ENCODE peak calls at places on chromosomes 3 and 15, in eight cellular contexts. D is mesendoderm, G is OCI-LY7, C is lower lobe of right lung, L is neural progenitor cell, W is choroid plexus epithelial cell, X is astrocyte of the spinal cord, P is tibial artery. A is an unnamed sample.

GRCh38 chr3:177441813-177442646 is 244.7 kb upstream of the TBL1XR1 start:
- DNase-seq in D (peak), G (peak), C (no peak), L (no peak), W (no peak), X (no peak), P (no peak), A (no peak)

GRCh38 chr15:73806698-73807483 is 53.7 kb upstream of the INSYN1 start:
- DNase-seq in D (no peak), G (no peak), C (no peak), L (peak), W (no peak), X (no peak), P (no peak), A (no peak)

GRCh38 chr15:25776071-25776740 is 86.9 kb downstream of the ATP10A start:
- DNase-seq in D (no peak), G (no peak), C (no peak), L (no peak), W (no peak), X (no peak), P (no peak), A (no peak)

GRCh38 chr3:176848431-176849214 is 348.7 kb downstream of the TBL1XR1 start:
- DNase-seq in D (no peak), G (no peak), C (no peak), L (no peak), W (peak), X (no peak), P (no peak), A (no peak)

GRCh38 chr15:78212546-78213424 is 21.6 kb downstream of the ACSBG1 start:
- DNase-seq in D (peak), G (no peak), C (no peak), L (no peak), W (peak), X (peak), P (peak), A (peak)

GRCh38 chr3:156161172-156161571 is 40.8 kb downstream of the KCNAB1 start:
- DNase-seq in D (no peak), G (no peak), C (no peak), L (peak), W (peak), X (peak), P (no peak), A (no peak)

GRCh38 chr3:81985996-81986723 is 224.7 kb upstream of the GBE1 start:
- DNase-seq in D (peak), G (no peak), C (no peak), L (no peak), W (no peak), X (no peak), P (no peak), A (no peak)

GRCh38 chr15:28181386-28181785 is 82.3 kb upstream of the OCA2 start:
- DNase-seq in D (no peak), G (no peak), C (no peak), L (no peak), W (no peak), X (no peak), P (no peak), A (no peak)

GRCh38 chr15:71648095-71648494 is 162.3 kb upstream of the NR2E3 start:
- DNase-seq in D (no peak), G (no peak), C (no peak), L (no peak), W (no peak), X (no peak), P (no peak), A (no peak)

GRCh38 chr3:143831208-143831607 is 17.1 kb downstream of the SLC9A9 start:
- DNase-seq in D (no peak), G (no peak), C (no peak), L (no peak), W (peak), X (peak), P (no peak), A (no peak)

GRCh38 chr3:126927405-126927750 is 55.5 kb upstream of the PLXNA1 start:
- DNase-seq in D (no peak), G (no peak), C (no peak), L (no peak), W (no peak), X (peak), P (peak), A (no peak)

GRCh38 chr3:131694351-131694750 is 191.6 kb upstream of the MRPL3 start:
- DNase-seq in D (no peak), G (no peak), C (no peak), L (no peak), W (no peak), X (no peak), P (no peak), A (no peak)

GRCh38 chr3:129560269-129560787 is 17.4 kb downstream of the H1-8 start:
- DNase-seq in D (no peak), G (no peak), C (no peak), L (no peak), W (peak), X (peak), P (peak), A (no peak)

GRCh38 chr3:67288707-67289106 is 290.6 kb downstream of the KBTBD8 start:
- DNase-seq in D (no peak), G (no peak), C (no peak), L (no peak), W (no peak), X (no peak), P (no peak), A (no peak)

GRCh38 chr3:83928391-83928790 is 1030.4 kb upstream of the CADM2 start:
- DNase-seq in D (peak), G (peak), C (no peak), L (peak), W (peak), X (no peak), P (no peak), A (no peak)

GRCh38 chr3:100776736-100777135 is 67.4 kb downstream of the TFG start:
- DNase-seq in D (peak), G (no peak), C (no peak), L (peak), W (no peak), X (no peak), P (no peak), A (no peak)

GRCh38 chr3:45852828-45853227 is 10.9 kb upstream of the LZTFL1 start:
- DNase-seq in D (no peak), G (no peak), C (no peak), L (no peak), W (no peak), X (no peak), P (no peak), A (no peak)

GRCh38 chr15:61046291-61046690 is 182.8 kb downstream of the RORA start:
- DNase-seq in D (no peak), G (no peak), C (no peak), L (no peak), W (no peak), X (no peak), P (no peak), A (no peak)

GRCh38 chr3:108973019-108973418 is 19.3 kb upstream of the GUCA1C start:
- DNase-seq in D (no peak), G (no peak), C (no peak), L (no peak), W (no peak), X (no peak), P (no peak), A (no peak)

GRCh38 chr3:46453526-46454208 is 11.0 kb downstream of the LTF start:
- DNase-seq in D (no peak), G (no peak), C (no peak), L (no peak), W (no peak), X (no peak), P (no peak), A (no peak)

GRCh38 chr3:45223889-45224730 is 2.0 kb downstream of the TMEM158 start:
- DNase-seq in D (no peak), G (no peak), C (no peak), L (no peak), W (peak), X (peak), P (no peak), A (peak)

GRCh38 chr3:37982351-37982750 is 8.2 kb upstream of the VILL start:
- DNase-seq in D (no peak), G (no peak), C (no peak), L (no peak), W (no peak), X (no peak), P (no peak), A (no peak)

GRCh38 chr3:45426161-45426560 is 37.8 kb downstream of the LARS2 start:
- DNase-seq in D (peak), G (no peak), C (peak), L (peak), W (no peak), X (no peak), P (no peak), A (no peak)

GRCh38 chr15:67085818-67086649 is 20.6 kb downstream of the SMAD3 start:
- DNase-seq in D (peak), G (peak), C (no peak), L (no peak), W (peak), X (peak), P (no peak), A (no peak)

GRCh38 chr15:91865903-91866302 is 12.4 kb downstream of the SLCO3A1 start:
- DNase-seq in D (no peak), G (no peak), C (no peak), L (no peak), W (no peak), X (no peak), P (no peak), A (no peak)

GRCh38 chr3:48086736-48087470 is 70.7 kb upstream of the MAP4 start:
- DNase-seq in D (no peak), G (no peak), C (no peak), L (no peak), W (peak), X (peak), P (no peak), A (peak)

GRCh38 chr3:77420316-77420715 is 380.4 kb downstream of the ROBO2 start:
- DNase-seq in D (no peak), G (no peak), C (no peak), L (no peak), W (no peak), X (no peak), P (no peak), A (no peak)

GRCh38 chr15:77493324-77493907 is 72.7 kb downstream of the HMG20A start:
- DNase-seq in D (no peak), G (peak), C (no peak), L (no peak), W (peak), X (peak), P (no peak), A (peak)

GRCh38 chr15:67543348-67543718 is 830 bp downstream of the MAP2K5 start:
- DNase-seq in D (no peak), G (no peak), C (no peak), L (peak), W (peak), X (no peak), P (no peak), A (no peak)

GRCh38 chr15:35705885-35706590 is 160.1 kb upstream of the DPH6 start:
- DNase-seq in D (peak), G (no peak), C (no peak), L (no peak), W (peak), X (no peak), P (no peak), A (peak)

GRCh38 chr15:95105229-95105628 is 873.9 kb downstream of the MCTP2 start:
- DNase-seq in D (peak), G (no peak), C (no peak), L (no peak), W (peak), X (peak), P (no peak), A (peak)

GRCh38 chr3:62525276-62525675 is 151.9 kb upstream of the FEZF2 start:
- DNase-seq in D (no peak), G (no peak), C (no peak), L (no peak), W (no peak), X (peak), P (no peak), A (no peak)

GRCh38 chr3:161854232-161854771 is 357.7 kb downstream of the OTOL1 start:
- DNase-seq in D (peak), G (peak), C (no peak), L (peak), W (peak), X (peak), P (no peak), A (peak)

GRCh38 chr3:110680365-110680909 is 391.2 kb upstream of the NECTIN3 start:
- DNase-seq in D (no peak), G (no peak), C (no peak), L (no peak), W (no peak), X (no peak), P (no peak), A (no peak)

GRCh38 chr3:180420804-180421203 is 181.2 kb upstream of the TTC14 start:
- DNase-seq in D (no peak), G (no peak), C (no peak), L (no peak), W (peak), X (peak), P (no peak), A (no peak)

GRCh38 chr15:32135326-32135725 is 105.0 kb downstream of the CHRNA7 start:
- DNase-seq in D (no peak), G (no peak), C (no peak), L (no peak), W (no peak), X (no peak), P (no peak), A (no peak)
- H3K4me3 ChIP-seq in D (no peak), G (no peak), C (no peak), L (no peak), W (no peak), X (no peak), P (no peak), A (no peak)

DNA sequence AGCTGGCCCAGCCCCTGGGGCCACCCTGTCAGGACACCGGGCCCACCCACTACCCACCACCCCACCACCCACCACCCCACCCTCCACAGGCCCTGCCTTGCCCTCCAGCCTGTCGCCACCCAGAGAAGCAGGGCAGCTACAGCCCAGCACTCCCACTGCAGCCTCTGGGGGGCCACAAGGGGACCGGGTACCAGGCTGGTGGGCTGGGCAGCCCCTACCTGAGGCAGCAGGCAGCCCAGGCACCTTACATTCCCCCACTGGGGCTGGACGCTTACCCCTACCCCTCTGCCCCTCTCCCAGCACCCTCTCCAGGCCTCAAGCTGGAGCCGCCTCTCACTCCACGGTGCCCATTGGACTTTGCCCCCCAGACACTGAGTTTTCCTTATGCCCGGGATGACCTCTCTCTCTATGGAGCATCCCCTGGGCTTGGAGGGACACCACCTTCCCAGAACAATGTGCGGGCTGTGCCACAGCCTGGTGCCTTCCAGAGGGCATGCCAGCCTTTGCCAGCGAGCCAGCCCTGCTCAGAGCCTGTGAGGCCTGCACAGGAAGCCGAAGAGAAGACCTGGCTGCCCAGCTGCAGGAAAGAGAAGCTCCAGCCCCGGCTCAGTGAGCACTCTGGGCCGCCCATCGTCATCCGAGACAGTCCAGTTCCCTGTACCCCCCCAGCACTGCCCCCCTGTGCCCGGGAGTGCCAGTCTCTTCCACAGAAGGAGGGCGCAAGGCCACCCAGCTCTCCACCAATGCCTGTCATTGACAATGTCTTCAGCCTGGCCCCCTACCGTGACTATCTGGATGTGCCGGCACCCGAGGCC is 5.3 kb downstream of the C15orf39 start:
- DNase-seq in D (no peak), G (no peak), C (no peak), L (no peak), W (no peak), X (no peak), P (no peak), A (no peak)
- H3K4me3 ChIP-seq in D (no peak), G (no peak), C (no peak), L (no peak), W (no peak), X (no peak), P (no peak), A (no peak)

DNA sequence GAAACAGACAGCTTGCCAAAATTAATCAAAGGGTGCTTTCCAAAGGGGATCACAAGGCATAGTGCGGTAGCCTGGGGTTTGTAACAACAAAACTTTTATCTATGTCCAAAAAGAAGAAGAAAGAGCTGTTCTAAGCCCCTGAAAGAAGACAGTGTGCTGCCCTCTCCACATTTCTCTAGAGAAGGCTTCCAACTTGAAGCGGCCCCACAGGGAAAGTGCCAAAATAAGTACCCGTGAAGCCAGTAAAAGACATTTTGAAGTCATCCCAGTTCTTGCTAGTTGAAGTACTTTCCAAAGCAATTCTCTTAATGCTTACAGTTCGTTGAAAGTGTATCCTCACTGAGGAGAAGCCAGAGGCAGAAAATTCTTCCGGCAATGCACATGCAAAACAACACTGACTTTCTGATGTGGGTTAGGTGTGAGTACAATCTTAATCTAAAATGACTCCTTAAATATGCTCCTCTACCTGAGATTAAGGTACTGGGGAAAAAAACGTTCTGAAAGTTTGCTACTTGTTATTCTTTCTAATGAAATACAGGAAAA is 21.3 kb downstream of the GPR15 start:
- DNase-seq in D (no peak), G (no peak), C (no peak), L (no peak), W (no peak), X (no peak), P (no peak), A (no peak)
- H3K4me3 ChIP-seq in D (no peak), G (no peak), C (no peak), L (no peak), W (no peak), X (no peak), P (no peak), A (no peak)

DNA sequence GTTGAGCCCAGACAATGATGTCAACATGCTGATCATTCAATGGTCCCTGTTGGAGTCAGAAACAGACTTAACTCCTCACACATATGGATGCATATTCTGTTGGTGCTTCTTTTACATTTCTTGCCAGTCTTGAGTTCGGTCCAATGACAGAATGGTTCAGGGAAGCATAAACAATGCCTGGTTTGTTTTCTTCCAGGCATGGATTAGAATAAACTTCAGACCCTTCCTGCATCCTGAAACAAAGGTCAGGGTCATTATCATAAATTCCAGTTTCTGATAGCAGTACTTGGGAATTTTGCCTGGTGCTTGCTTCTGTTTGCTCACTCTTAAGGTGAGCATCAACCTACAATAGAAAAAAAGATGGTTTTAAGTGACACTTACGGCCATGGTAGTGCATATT is 33.2 kb downstream of the BTLA start:
- DNase-seq in D (peak), G (no peak), C (no peak), L (no peak), W (no peak), X (no peak), P (no peak), A (no peak)
- H3K4me3 ChIP-seq in D (no peak), G (no peak), C (no peak), L (no peak), W (no peak), X (no peak), P (no peak), A (no peak)

DNA sequence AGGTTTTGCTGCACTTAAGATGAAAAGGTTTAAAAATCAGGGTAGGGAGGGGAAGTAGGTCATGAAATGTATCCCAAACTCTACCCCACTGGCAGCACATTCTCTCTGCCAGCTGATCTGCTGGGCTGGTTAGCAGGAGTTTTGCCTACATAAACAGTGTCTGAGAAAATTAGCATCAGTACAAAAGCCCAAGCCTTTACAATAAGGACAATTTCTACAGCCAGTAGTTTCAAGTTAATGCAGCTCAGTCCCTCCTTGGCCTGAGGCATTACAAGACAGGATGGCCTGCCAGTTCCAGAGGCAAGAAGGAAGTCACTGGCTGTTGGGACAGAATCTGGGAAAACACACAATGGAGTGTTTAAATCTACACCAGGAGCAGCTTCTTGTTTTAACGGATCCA is 32.8 kb downstream of the NCEH1 start:
- DNase-seq in D (peak), G (no peak), C (no peak), L (no peak), W (no peak), X (peak), P (no peak), A (no peak)
- H3K4me3 ChIP-seq in D (no peak), G (no peak), C (no peak), L (no peak), W (no peak), X (no peak), P (no peak), A (no peak)

DNA sequence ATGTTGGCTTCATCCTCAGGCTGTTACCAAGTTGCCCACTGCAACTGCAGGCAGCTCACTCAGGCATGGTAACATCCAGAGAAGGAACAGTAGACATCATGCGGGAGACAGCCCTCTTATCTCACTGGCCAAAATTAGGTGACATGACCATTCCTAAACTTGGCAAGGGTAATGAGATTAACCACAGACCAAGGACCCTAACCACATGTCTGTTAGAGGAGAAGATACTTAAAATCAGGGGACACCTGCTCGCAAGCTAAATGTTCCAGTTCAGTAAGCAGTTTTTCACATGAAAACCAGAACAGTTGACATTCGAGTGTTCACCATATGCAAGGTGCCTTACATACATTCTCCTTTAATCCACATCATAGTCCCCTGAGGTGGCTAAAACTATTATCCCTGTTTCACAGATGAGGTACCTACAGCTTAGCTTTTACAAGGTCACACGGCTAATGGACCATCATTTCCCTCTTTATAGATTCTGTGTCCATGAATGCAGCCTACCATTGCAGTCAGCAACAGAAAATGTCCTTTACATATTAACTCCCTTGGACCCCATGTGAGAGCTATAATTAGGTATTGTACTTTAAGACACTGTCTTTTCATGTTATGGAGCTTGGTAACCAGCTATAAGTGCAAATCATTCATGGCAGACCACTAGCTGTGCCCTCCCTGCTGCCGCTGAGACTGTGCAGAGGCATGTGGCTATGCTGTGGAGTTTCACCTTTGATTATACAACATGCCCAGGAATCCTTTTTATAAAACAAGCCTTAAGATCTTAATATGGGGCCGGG is 154.1 kb downstream of the LIPC start:
- DNase-seq in D (no peak), G (peak), C (no peak), L (no peak), W (no peak), X (no peak), P (no peak), A (no peak)
- H3K4me3 ChIP-seq in D (no peak), G (peak), C (no peak), L (no peak), W (no peak), X (no peak), P (no peak), A (no peak)

A was measured in brain microvascular endothelial cell.